ENCODE peak calls at places on chromosomes 13 and 19, in six cellular contexts. A is GM06990, Y is fibroblast of villous mesenchyme, I is neural crest cell, T is foreskin fibroblast, J is adrenal gland. M is an unnamed sample.

GRCh38 chr19:6100284-6100915 is 9.9 kb downstream of the RFX2 start:
- DNase-seq in A (peak; percentile 59), Y (no peak), I (no peak), T (no peak), J (no peak), M (peak; percentile 47)

GRCh38 chr13:39253774-39254173 is 215.5 kb downstream of the NHLRC3 start:
- DNase-seq in A (no peak), Y (peak; percentile 13), I (no peak), T (peak; percentile 71), J (no peak), M (no peak)

GRCh38 chr19:4523306-4524110 is 5.2 kb upstream of the PLIN4 start:
- DNase-seq in A (no peak), Y (peak; percentile 38), I (peak; percentile 58), T (peak; percentile 59), J (peak; percentile 39), M (peak; percentile 80)

GRCh38 chr13:46751811-46752635 is 44.9 kb downstream of the ESD start:
- DNase-seq in A (peak; percentile 53), Y (no peak), I (no peak), T (peak; percentile 15), J (no peak), M (no peak)

GRCh38 chr13:111281751-111282311 is 38.6 kb upstream of the TEX29 start:
- DNase-seq in A (no peak), Y (peak; percentile 64), I (no peak), T (peak; percentile 58), J (no peak), M (no peak)

GRCh38 chr19:49533551-49534488 is 6.0 kb downstream of the RCN3 start:
- DNase-seq in A (peak; percentile 85), Y (peak; percentile 44), I (peak; percentile 79), T (peak; percentile 84), J (peak; percentile 62), M (peak; percentile 86)

GRCh38 chr19:42942187-42942789 is 5.3 kb upstream of the PSG7 start:
- DNase-seq in A (no peak), Y (peak; percentile 27), I (no peak), T (peak; percentile 45), J (no peak), M (no peak)

GRCh38 chr13:51542358-51542972 is 41.8 kb upstream of the WDFY2 start:
- DNase-seq in A (no peak), Y (no peak), I (peak; percentile 6), T (peak; percentile 38), J (peak; percentile 43), M (no peak)

GRCh38 chr13:110173247-110173818 is 133.6 kb downstream of the COL4A1 start:
- DNase-seq in A (no peak), Y (no peak), I (no peak), T (no peak), J (no peak), M (no peak)

GRCh38 chr19:30754162-30754561 is 382.0 kb downstream of the ZNF536 start:
- DNase-seq in A (no peak), Y (no peak), I (no peak), T (no peak), J (no peak), M (no peak)

GRCh38 chr19:35105047-35105410 is 10.6 kb upstream of the FXYD3 start:
- DNase-seq in A (no peak), Y (no peak), I (no peak), T (no peak), J (no peak), M (no peak)

GRCh38 chr19:49829200-49829599 is 11.1 kb downstream of the MED25 start:
- DNase-seq in A (no peak), Y (no peak), I (no peak), T (no peak), J (no peak), M (no peak)

GRCh38 chr13:112940236-112940635 is 28.8 kb upstream of the MCF2L start:
- DNase-seq in A (no peak), Y (no peak), I (no peak), T (no peak), J (no peak), M (no peak)

GRCh38 chr19:6828306-6828697 is 55.8 kb downstream of the VAV1 start:
- DNase-seq in A (no peak), Y (no peak), I (no peak), T (no peak), J (no peak), M (no peak)

GRCh38 chr19:5547881-5548280 is 19.9 kb downstream of the TINCR start:
- DNase-seq in A (no peak), Y (peak; percentile 62), I (no peak), T (peak; percentile 67), J (peak; percentile 41), M (peak; percentile 68)

GRCh38 chr13:40221460-40222201 is 444.8 kb downstream of the FOXO1 start:
- DNase-seq in A (no peak), Y (peak; percentile 94), I (no peak), T (peak; percentile 76), J (no peak), M (no peak)

GRCh38 chr13:110347535-110348308 is 40.6 kb downstream of the COL4A2 start:
- DNase-seq in A (no peak), Y (peak; percentile 78), I (no peak), T (peak; percentile 85), J (peak; percentile 40), M (no peak)

GRCh38 chr19:1269478-1270167 is 491 bp downstream of the CIRBP start:
- DNase-seq in A (peak; percentile 88), Y (peak; percentile 84), I (peak; percentile 82), T (peak; percentile 93), J (peak; percentile 94), M (peak; percentile 90)

GRCh38 chr13:110023729-110024645 is 237.6 kb upstream of the IRS2 start:
- DNase-seq in A (no peak), Y (peak; percentile 88), I (no peak), T (peak; percentile 62), J (no peak), M (no peak)

GRCh38 chr13:63636231-63636993 is 2220.8 kb upstream of the PCDH20 start:
- DNase-seq in A (peak; percentile 2), Y (no peak), I (no peak), T (peak; percentile 22), J (no peak), M (no peak)

GRCh38 chr19:30065680-30066606 is 123.9 kb downstream of the URI1 start:
- DNase-seq in A (no peak), Y (no peak), I (no peak), T (no peak), J (no peak), M (no peak)

GRCh38 chr13:100508996-100509395 is 79.6 kb downstream of the GGACT start:
- DNase-seq in A (no peak), Y (peak; percentile 70), I (no peak), T (no peak), J (no peak), M (no peak)

GRCh38 chr13:83780201-83780600 is 102.1 kb downstream of the SLITRK1 start:
- DNase-seq in A (no peak), Y (no peak), I (no peak), T (peak; percentile 46), J (no peak), M (no peak)

GRCh38 chr19:40954573-40954972 is 36.5 kb upstream of the CYP2B6 start:
- DNase-seq in A (no peak), Y (peak; percentile 10), I (no peak), T (peak; percentile 1), J (no peak), M (no peak)

GRCh38 chr19:6047741-6048231 is 62.5 kb downstream of the RFX2 start:
- DNase-seq in A (no peak), Y (peak; percentile 34), I (peak; percentile 42), T (peak; percentile 72), J (no peak), M (peak; percentile 58)

GRCh38 chr19:12840091-12841079 is 2.1 kb downstream of the MAST1 start:
- DNase-seq in A (peak; percentile 77), Y (peak; percentile 53), I (peak; percentile 66), T (peak; percentile 83), J (peak; percentile 64), M (peak; percentile 76)

GRCh38 chr19:12836529-12836863 is 1.8 kb upstream of the MAST1 start:
- DNase-seq in A (no peak), Y (no peak), I (no peak), T (no peak), J (no peak), M (no peak)

GRCh38 chr19:12838893-12839656 is 760 bp downstream of the MAST1 start:
- DNase-seq in A (no peak), Y (no peak), I (no peak), T (no peak), J (no peak), M (no peak)

GRCh38 chr19:12837225-12837624 is 1.1 kb upstream of the MAST1 start:
- DNase-seq in A (no peak), Y (no peak), I (no peak), T (no peak), J (no peak), M (no peak)

GRCh38 chr19:12838182-12838890 is at the start of gene MAST1:
- DNase-seq in A (peak; percentile 66), Y (peak; percentile 17), I (peak; percentile 54), T (peak; percentile 62), J (peak; percentile 28), M (peak; percentile 91)
- TF ChIP-seq CTCF in A (no peak), Y (no peak), I (peak; percentile 75), T (no peak), J (no peak), M (peak; percentile 83)

DNA sequence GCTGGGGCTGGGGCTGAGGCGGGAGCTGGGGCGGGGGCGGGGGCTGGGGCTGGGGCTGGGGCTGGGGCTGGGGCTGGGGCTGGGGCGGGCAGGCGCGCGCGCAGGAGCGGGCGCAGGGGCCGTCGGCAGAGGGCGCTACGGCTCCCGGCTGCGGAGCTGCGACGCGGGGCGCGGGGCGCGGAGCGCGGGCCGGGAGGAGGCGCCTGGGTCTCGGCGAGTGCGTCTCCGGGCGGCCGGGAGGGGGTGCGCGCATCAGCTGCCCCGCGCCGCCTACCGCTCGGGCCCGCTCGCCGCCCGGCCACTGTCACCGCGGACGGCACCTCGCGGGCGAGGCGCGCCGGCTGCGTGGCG is 416 bp upstream of the MTUS2 start:
- DNase-seq in A (peak; percentile 54), Y (peak; percentile 49), I (peak; percentile 68), T (peak; percentile 71), J (peak; percentile 45), M (peak; percentile 85)
- TF ChIP-seq CTCF in A (peak; percentile 0), Y (peak; percentile 22), I (peak; percentile 56), T (no peak), J (no peak), M (peak; percentile 66)

GRCh38 chr13:94431569-94431968 is 47.9 kb downstream of the DCT start:
- DNase-seq in A (no peak), Y (no peak), I (no peak), T (no peak), J (no peak), M (no peak)
- TF ChIP-seq CTCF in A (no peak), Y (peak; percentile 5), I (peak; percentile 14), T (no peak), J (no peak), M (no peak)

DNA sequence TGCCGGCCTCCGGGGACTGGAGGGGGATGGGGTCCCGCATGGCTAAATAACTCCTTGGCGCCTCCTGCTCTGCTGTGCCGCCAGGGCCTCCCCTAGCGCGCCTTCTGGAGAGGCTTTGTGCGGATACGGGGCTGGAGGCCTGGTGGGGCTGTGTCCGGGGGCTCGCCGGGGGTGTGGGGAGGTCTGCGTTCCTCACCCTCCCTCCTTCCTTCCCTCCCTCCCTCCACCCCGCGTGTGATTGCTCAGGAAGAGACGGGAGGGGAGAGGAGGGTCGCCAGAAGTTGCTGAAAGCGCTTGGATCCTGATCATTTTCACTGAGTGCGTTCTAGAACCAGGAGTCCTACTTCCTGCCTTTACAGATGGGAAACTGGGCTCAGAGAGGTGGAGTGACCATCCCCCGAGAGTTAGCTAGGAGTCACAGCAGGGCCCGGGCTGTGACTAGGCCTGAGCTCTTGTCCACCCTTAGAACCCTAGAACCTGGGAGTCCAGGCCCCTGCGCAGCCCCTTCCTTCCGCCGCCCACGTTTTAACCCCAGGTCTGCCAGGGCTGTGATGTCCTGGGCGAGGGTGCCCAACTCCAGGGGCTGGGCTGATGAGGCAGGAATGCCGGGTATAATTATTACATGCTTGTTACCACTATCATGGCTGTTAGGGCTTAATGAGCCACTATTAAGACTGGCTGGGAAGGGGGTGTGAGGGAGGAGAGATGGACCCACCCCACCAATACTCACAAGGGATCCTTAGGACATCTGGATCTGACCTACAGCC is 782 bp upstream of the JUND start:
- DNase-seq in A (no peak), Y (no peak), I (no peak), T (no peak), J (peak; percentile 75), M (no peak)
- TF ChIP-seq CTCF in A (no peak), Y (no peak), I (peak; percentile 24), T (no peak), J (peak; percentile 40), M (no peak)